ENCODE peak calls at places on chromosomes 12 and 14, in ten cellular contexts. G is tibial artery; B is transverse colon; F is HCT116; R is ovary; D is effector memory CD4-positive, alpha-beta T cell; J is mesenchymal stem cell; C is stomach; H is CD8-positive, alpha-beta memory T cell; N is A549. Y is an unnamed sample.
A peak's percentile ranks its signal among the peaks of the same experiment; 100 is the strongest.

GRCh38 chr12:57476162-57476992 is 3.3 kb downstream of the ARHGAP9 start:
- DNase-seq in G (no peak), B (peak; percentile 50), F (no peak), R (no peak), D (peak; percentile 51), J (no peak), C (peak; percentile 41), H (peak; percentile 72), N (no peak), Y (no peak)

GRCh38 chr12:29024117-29024516 is 125.0 kb upstream of the FAR2 start:
- DNase-seq in G (no peak), B (no peak), F (no peak), R (no peak), D (no peak), J (no peak), C (no peak), H (no peak), N (peak; percentile 3), Y (no peak)

GRCh38 chr12:78431931-78432330 is 432.6 kb upstream of the SYT1 start:
- DNase-seq in G (no peak), B (no peak), F (no peak), R (no peak), D (no peak), J (peak; percentile 19), C (no peak), H (no peak), N (no peak), Y (no peak)

GRCh38 chr12:50297027-50297426 is 13.7 kb upstream of the LIMA1 start:
- DNase-seq in G (no peak), B (no peak), F (no peak), R (no peak), D (no peak), J (no peak), C (no peak), H (no peak), N (no peak), Y (no peak)

GRCh38 chr12:92927055-92927435 is 2.0 kb downstream of the EEA1 start:
- DNase-seq in G (no peak), B (no peak), F (no peak), R (no peak), D (no peak), J (peak; percentile 65), C (no peak), H (peak; percentile 11), N (no peak), Y (no peak)

GRCh38 chr12:67394600-67394999 is 125.4 kb downstream of the CAND1 start:
- DNase-seq in G (peak; percentile 74), B (no peak), F (no peak), R (peak; percentile 37), D (no peak), J (no peak), C (no peak), H (no peak), N (no peak), Y (no peak)

GRCh38 chr12:125070117-125070516 is 4.9 kb downstream of the AACS start:
- DNase-seq in G (no peak), B (no peak), F (no peak), R (no peak), D (no peak), J (no peak), C (no peak), H (no peak), N (no peak), Y (no peak)

GRCh38 chr14:77273796-77274195 is 2.8 kb upstream of the NGB start:
- DNase-seq in G (no peak), B (no peak), F (no peak), R (no peak), D (no peak), J (no peak), C (no peak), H (no peak), N (no peak), Y (no peak)

GRCh38 chr12:24201258-24201970 is 251.9 kb upstream of the SOX5 start:
- DNase-seq in G (no peak), B (no peak), F (no peak), R (no peak), D (no peak), J (no peak), C (no peak), H (no peak), N (no peak), Y (no peak)

GRCh38 chr12:110115675-110116074 is 8.5 kb upstream of the IFT81 start:
- DNase-seq in G (no peak), B (no peak), F (no peak), R (no peak), D (no peak), J (no peak), C (no peak), H (no peak), N (no peak), Y (no peak)

GRCh38 chr14:102916347-102917055 is 6.0 kb upstream of the AMN start:
- DNase-seq in G (no peak), B (no peak), F (no peak), R (no peak), D (no peak), J (no peak), C (no peak), H (no peak), N (no peak), Y (no peak)

GRCh38 chr12:12587878-12588277 is 23.8 kb upstream of the CREBL2 start:
- DNase-seq in G (no peak), B (no peak), F (no peak), R (no peak), D (no peak), J (no peak), C (no peak), H (no peak), N (no peak), Y (no peak)

GRCh38 chr14:102838531-102838930 is 61.3 kb downstream of the TRAF3 start:
- DNase-seq in G (no peak), B (no peak), F (no peak), R (no peak), D (no peak), J (no peak), C (no peak), H (no peak), N (no peak), Y (no peak)

GRCh38 chr12:108442077-108442476 is 73.0 kb upstream of the FICD start:
- DNase-seq in G (no peak), B (no peak), F (no peak), R (no peak), D (no peak), J (no peak), C (no peak), H (no peak), N (no peak), Y (no peak)

GRCh38 chr12:116172224-116172849 is 105.2 kb downstream of the MED13L start:
- DNase-seq in G (no peak), B (no peak), F (no peak), R (no peak), D (no peak), J (no peak), C (no peak), H (no peak), N (no peak), Y (no peak)

GRCh38 chr12:15982071-15982470 is 70.9 kb downstream of the DERA start:
- DNase-seq in G (no peak), B (no peak), F (no peak), R (no peak), D (no peak), J (no peak), C (no peak), H (no peak), N (no peak), Y (no peak)
- H3K4me1 ChIP-seq in G (no peaks in the 10 kb centered on the region), B (peaks cover 30% of the 10 kb centered on the region), F (no peaks in the 10 kb centered on the region), R (peaks cover 6% of the 10 kb centered on the region), D (no peaks in the 10 kb centered on the region), J (peaks cover 3% of the 10 kb centered on the region), C (peaks cover 11% of the 10 kb centered on the region), H (no peaks in the 10 kb centered on the region), N (peaks cover 16% of the 10 kb centered on the region), Y (peaks cover 3% of the 10 kb centered on the region)

GRCh38 chr14:104171029-104171697 is 32.8 kb downstream of the KIF26A start:
- DNase-seq in G (no peak), B (no peak), F (no peak), R (no peak), D (no peak), J (no peak), C (peak; percentile 50), H (no peak), N (no peak), Y (peak; percentile 57)
- H3K4me3 ChIP-seq in G (no peak overlapping the region), B (no peak overlapping the region), F (no peak overlapping the region), R (no peak overlapping the region), D (no peak overlapping the region), J (no peak overlapping the region), C (peak overlapping the region; percentile 11), H (no peak overlapping the region), N (no peak overlapping the region), Y (no peak overlapping the region)

GRCh38 chr12:6463858-6464257 is 6.6 kb downstream of the VAMP1 start:
- DNase-seq in G (no peak), B (no peak), F (no peak), R (no peak), D (no peak), J (no peak), C (no peak), H (no peak), N (no peak), Y (no peak)
- H3K27ac ChIP-seq in G (no peak overlapping the region), B (peak overlapping the region; percentile 76), F (no peak overlapping the region), R (no peak overlapping the region), D (peak overlapping the region; percentile 86), J (no peak overlapping the region), C (peak overlapping the region; percentile 75), H (peak overlapping the region; percentile 79), N (peak overlapping the region; percentile 10), Y (no peak overlapping the region)

GRCh38 chr14:68368850-68369249 is 424.0 kb downstream of the ZFP36L1 start:
- DNase-seq in G (no peak), B (no peak), F (no peak), R (no peak), D (no peak), J (no peak), C (no peak), H (peak; percentile 9), N (no peak), Y (no peak)

GRCh38 chr14:68365228-68365627 is 427.6 kb downstream of the ZFP36L1 start:
- DNase-seq in G (no peak), B (no peak), F (peak; percentile 8), R (no peak), D (no peak), J (peak; percentile 79), C (no peak), H (no peak), N (no peak), Y (no peak)

GRCh38 chr14:68366656-68367055 is 426.2 kb downstream of the ZFP36L1 start:
- DNase-seq in G (no peak), B (no peak), F (no peak), R (no peak), D (no peak), J (no peak), C (no peak), H (no peak), N (no peak), Y (no peak)

GRCh38 chr14:68369289-68369925 is 423.5 kb downstream of the ZFP36L1 start:
- DNase-seq in G (no peak), B (no peak), F (no peak), R (no peak), D (no peak), J (no peak), C (no peak), H (no peak), N (no peak), Y (no peak)

DNA sequence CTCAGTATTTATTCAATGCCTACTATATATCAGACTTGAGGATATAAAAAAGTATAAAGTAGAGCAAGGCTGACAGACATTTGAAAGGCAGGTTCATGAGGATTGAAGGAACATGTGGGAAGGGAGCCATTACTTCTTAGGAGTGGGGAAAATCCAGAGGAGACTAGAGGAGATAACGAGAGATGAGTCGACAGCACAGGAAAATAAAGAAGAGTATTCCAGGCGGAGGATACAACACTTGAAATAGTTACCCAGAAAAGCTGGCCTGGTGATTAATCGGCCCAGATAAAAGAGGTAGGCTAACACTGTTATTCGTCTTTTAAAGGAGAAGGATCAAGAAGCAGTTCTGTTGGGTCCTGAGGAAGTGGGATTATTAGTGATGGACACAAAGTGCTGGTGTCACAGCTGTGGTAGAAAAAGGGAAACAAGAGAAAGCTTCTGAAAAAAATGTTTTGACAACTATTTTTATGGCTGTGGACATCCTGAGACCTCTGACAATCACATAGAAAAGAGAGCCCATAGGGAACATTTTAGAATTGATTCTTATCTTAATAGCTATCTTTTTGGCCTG is 425.3 kb downstream of the ZFP36L1 start:
- DNase-seq in G (no peak), B (no peak), F (no peak), R (no peak), D (no peak), J (peak; percentile 66), C (no peak), H (no peak), N (no peak), Y (no peak)
- H3K4me1 ChIP-seq in G (no peaks in the 10 kb centered on the region), B (peaks cover 34% of the 10 kb centered on the region), F (peaks cover 55% of the 10 kb centered on the region), R (peaks cover 7% of the 10 kb centered on the region), D (peaks cover 15% of the 10 kb centered on the region), J (peaks cover 17% of the 10 kb centered on the region), C (peaks cover 13% of the 10 kb centered on the region), H (peaks cover 18% of the 10 kb centered on the region), N (peaks cover 23% of the 10 kb centered on the region), Y (peaks cover 6% of the 10 kb centered on the region)

Y was measured in lung.